ENCODE peak calls at places on chromosomes 4 and X, in eight cellular contexts. S, K, Z, B, W, N, T and L are unnamed samples.

GRCh38 chrX:40391662-40392061 is 189.1 kb upstream of the ATP6AP2 start:
- DNase-seq in S (no peak), N (no peak), K (no peak), B (no peak), Z (no peak), W (no peak), T (no peak), L (no peak)

GRCh38 chrX:134237363-134237702 is 351 bp downstream of the CCDC160 start:
- DNase-seq in Z (no peak), T (no peak), K (no peak), W (no peak), N (no peak), S (no peak), B (no peak), L (no peak)

GRCh38 chr4:7130610-7131211 is 61.6 kb upstream of the SORCS2 start:
- DNase-seq in S (no peak), T (no peak), B (no peak), W (no peak), N (no peak), K (no peak), Z (no peak), L (no peak)

GRCh38 chrX:24231169-24231568 is 81.6 kb downstream of the ZFX start:
- DNase-seq in B (no peak), K (peak), S (peak), W (no peak), N (no peak), T (no peak), Z (peak), L (peak)

GRCh38 chr4:183182873-183183725 is 84.0 kb downstream of the WWC2 start:
- DNase-seq in B (no peak), N (peak), K (peak), S (peak), W (peak), Z (peak), T (peak), L (peak)

GRCh38 chr4:87427518-87427868 is 5.1 kb downstream of the NUDT9 start:
- DNase-seq in W (no peak), B (no peak), N (no peak), Z (no peak), K (no peak), T (no peak), S (no peak), L (no peak)

GRCh38 chr4:147591048-147591577 is 26.1 kb upstream of the TMEM184C start:
- DNase-seq in W (no peak), T (no peak), Z (no peak), B (no peak), N (no peak), S (peak), K (no peak), L (peak)

GRCh38 chrX:34901761-34902160 is 40.8 kb upstream of the FAM47B start:
- DNase-seq in N (no peak), W (no peak), B (no peak), Z (no peak), S (peak), K (no peak), T (no peak), L (no peak)

GRCh38 chr4:48388504-48389154 is 47.3 kb downstream of the SLAIN2 start:
- DNase-seq in W (no peak), K (no peak), S (peak), T (no peak), B (no peak), N (no peak), Z (peak), L (peak)

GRCh38 chrX:10106801-10107200 is 50.0 kb upstream of the CLCN4 start:
- DNase-seq in W (no peak), Z (no peak), N (no peak), K (no peak), B (no peak), S (no peak), T (no peak), L (no peak)

GRCh38 chr4:11782859-11783258 is 354.2 kb upstream of the HS3ST1 start:
- DNase-seq in N (no peak), W (no peak), B (no peak), Z (no peak), K (no peak), S (no peak), T (no peak), L (no peak)

GRCh38 chrX:136170109-136170800 is 22.9 kb downstream of the FHL1 start:
- DNase-seq in K (no peak), Z (no peak), S (peak), T (no peak), W (no peak), N (no peak), B (no peak), L (peak)

GRCh38 chrX:154436597-154437397 is at the start of gene GDI1:
- DNase-seq in K (no peak), T (peak), N (peak), B (peak), Z (peak), S (peak), W (peak), L (peak)

GRCh38 chr4:108635070-108635655 is 14.8 kb downstream of the RPL34 start:
- DNase-seq in K (no peak), N (no peak), W (no peak), T (no peak), Z (no peak), S (no peak), B (no peak), L (no peak)

GRCh38 chrX:72057331-72057730 is 74.4 kb downstream of the RTL5 start:
- DNase-seq in W (no peak), Z (no peak), N (no peak), T (no peak), B (no peak), S (no peak), K (no peak), L (no peak)